ENCODE peak calls at places on chromosomes 2 and 18, in eight cellular contexts. One of them, this sample, is unnamed.

GRCh38 chr2:187991389-187991788 is 300.3 kb upstream of the GULP1 start:
- DNase-seq in BJ: peak
- DNase-seq in astrocyte of the spinal cord: no peak
- DNase-seq in COLO829: no peak
- DNase-seq in amniotic stem cell: no peak
- DNase-seq in stimulated activated CD4-positive, alpha-beta T cell treated with anti-CD3 and anti-CD28 coated beads, Interleukin-1b, Interleukin-23, amount 100 ng/mL, for 24 hours: no peak
- DNase-seq in keratinocyte: no peak
- DNase-seq in NCI-H2107: no peak
- DNase-seq in this sample: no peak

GRCh38 chr2:118845005-118845842 is 2.2 kb downstream of the EN1 start:
- DNase-seq in amniotic stem cell: no peak
- DNase-seq in BJ: no peak
- DNase-seq in keratinocyte: no peak
- DNase-seq in astrocyte of the spinal cord: no peak
- DNase-seq in COLO829: no peak
- DNase-seq in NCI-H2107: no peak
- DNase-seq in stimulated activated CD4-positive, alpha-beta T cell treated with anti-CD3 and anti-CD28 coated beads, Interleukin-1b, Interleukin-23, amount 100 ng/mL, for 24 hours: no peak
- DNase-seq in this sample: no peak

GRCh38 chr2:125169022-125169763 is 1144.1 kb downstream of the CNTNAP5 start:
- DNase-seq in NCI-H2107: no peak
- DNase-seq in stimulated activated CD4-positive, alpha-beta T cell treated with anti-CD3 and anti-CD28 coated beads, Interleukin-1b, Interleukin-23, amount 100 ng/mL, for 24 hours: no peak
- DNase-seq in amniotic stem cell: no peak
- DNase-seq in astrocyte of the spinal cord: peak
- DNase-seq in BJ: no peak
- DNase-seq in COLO829: no peak
- DNase-seq in keratinocyte: no peak
- DNase-seq in this sample: peak

GRCh38 chr2:74584088-74584645 is 29.6 kb downstream of the DOK1 start:
- DNase-seq in stimulated activated CD4-positive, alpha-beta T cell treated with anti-CD3 and anti-CD28 coated beads, Interleukin-1b, Interleukin-23, amount 100 ng/mL, for 24 hours: no peak
- DNase-seq in COLO829: peak
- DNase-seq in BJ: no peak
- DNase-seq in amniotic stem cell: no peak
- DNase-seq in astrocyte of the spinal cord: peak
- DNase-seq in NCI-H2107: no peak
- DNase-seq in keratinocyte: no peak
- DNase-seq in this sample: no peak

GRCh38 chr18:77076111-77076510 is 56.5 kb downstream of the MBP start:
- DNase-seq in NCI-H2107: no peak
- DNase-seq in COLO829: no peak
- DNase-seq in BJ: no peak
- DNase-seq in stimulated activated CD4-positive, alpha-beta T cell treated with anti-CD3 and anti-CD28 coated beads, Interleukin-1b, Interleukin-23, amount 100 ng/mL, for 24 hours: no peak
- DNase-seq in amniotic stem cell: no peak
- DNase-seq in astrocyte of the spinal cord: no peak
- DNase-seq in keratinocyte: no peak
- DNase-seq in this sample: no peak

GRCh38 chr2:159708066-159708760 is 4.1 kb upstream of the MARCHF7 start:
- DNase-seq in COLO829: no peak
- DNase-seq in stimulated activated CD4-positive, alpha-beta T cell treated with anti-CD3 and anti-CD28 coated beads, Interleukin-1b, Interleukin-23, amount 100 ng/mL, for 24 hours: no peak
- DNase-seq in NCI-H2107: no peak
- DNase-seq in keratinocyte: no peak
- DNase-seq in amniotic stem cell: no peak
- DNase-seq in BJ: no peak
- DNase-seq in astrocyte of the spinal cord: no peak
- DNase-seq in this sample: no peak

GRCh38 chr18:23763343-23763742 is 74.1 kb downstream of the LAMA3 start:
- DNase-seq in amniotic stem cell: no peak
- DNase-seq in stimulated activated CD4-positive, alpha-beta T cell treated with anti-CD3 and anti-CD28 coated beads, Interleukin-1b, Interleukin-23, amount 100 ng/mL, for 24 hours: no peak
- DNase-seq in NCI-H2107: no peak
- DNase-seq in keratinocyte: no peak
- DNase-seq in astrocyte of the spinal cord: no peak
- DNase-seq in COLO829: no peak
- DNase-seq in BJ: no peak
- DNase-seq in this sample: no peak

GRCh38 chr2:149703281-149703680 is 115.7 kb upstream of the MMADHC start:
- DNase-seq in amniotic stem cell: no peak
- DNase-seq in stimulated activated CD4-positive, alpha-beta T cell treated with anti-CD3 and anti-CD28 coated beads, Interleukin-1b, Interleukin-23, amount 100 ng/mL, for 24 hours: no peak
- DNase-seq in keratinocyte: no peak
- DNase-seq in astrocyte of the spinal cord: peak
- DNase-seq in NCI-H2107: no peak
- DNase-seq in COLO829: peak
- DNase-seq in BJ: no peak
- DNase-seq in this sample: no peak

This sample was measured in NCI-H460.